ENCODE peak calls at places on chromosomes 4 and X, in four cellular contexts. F, M, C and I are unnamed samples.

GRCh38 chr4:39812500-39812899 is 114.6 kb downstream of the UBE2K start:
- DNase-seq in F (no peak), M (no peak), C (no peak), I (no peak)

GRCh38 chr4:168449740-168450442 is 30.4 kb downstream of the DDX60L start:
- DNase-seq in F (peak; percentile 1), M (no peak), C (no peak), I (no peak)

GRCh38 chrX:106780664-106781377 is 21.7 kb upstream of the TBC1D8B start:
- DNase-seq in F (no peak), M (no peak), C (no peak), I (no peak)

GRCh38 chr4:70818921-70819320 is 20.8 kb downstream of the GRSF1 start:
- DNase-seq in F (no peak), M (no peak), C (no peak), I (no peak)

GRCh38 chrX:153968754-153969124 is 2.9 kb downstream of the HCFC1 start:
- DNase-seq in F (no peak), M (no peak), C (peak; percentile 82), I (no peak)

GRCh38 chr4:128596115-128596514 is 213.4 kb upstream of the JADE1 start:
- DNase-seq in F (no peak), M (peak; percentile 27), C (no peak), I (no peak)

GRCh38 chrX:136812286-136812685 is 31.6 kb upstream of the ARHGEF6 start:
- DNase-seq in F (no peak), M (no peak), C (no peak), I (no peak)

GRCh38 chr4:7144374-7145290 is 47.7 kb upstream of the SORCS2 start:
- DNase-seq in F (no peak), M (no peak), C (no peak), I (no peak)

GRCh38 chrX:151738751-151739150 is 4.2 kb downstream of the CNGA2 start:
- DNase-seq in F (no peak), M (no peak), C (no peak), I (no peak)

GRCh38 chr4:97582890-97583289 is 560.4 kb downstream of the STPG2 start:
- DNase-seq in F (no peak), M (no peak), C (no peak), I (no peak)

GRCh38 chrX:136752796-136753195 is 27.9 kb downstream of the ARHGEF6 start:
- DNase-seq in F (no peak), M (no peak), C (no peak), I (no peak)

GRCh38 chrX:24025741-24026402 is 1.1 kb downstream of the KLHL15 start:
- DNase-seq in F (peak; percentile 29), M (no peak), C (no peak), I (peak; percentile 57)

GRCh38 chr4:105972946-105973621 is 77.8 kb downstream of the NPNT start:
- DNase-seq in F (no peak), M (no peak), C (no peak), I (no peak)

GRCh38 chr4:8840006-8840793 is 31.4 kb downstream of the HMX1 start:
- DNase-seq in F (no peak), M (no peak), C (no peak), I (peak; percentile 37)

GRCh38 chr4:67104145-67104544 is 441.2 kb downstream of the CENPC start:
- DNase-seq in F (no peak), M (no peak), C (no peak), I (no peak)

GRCh38 chrX:46665232-46666162 is 91.9 kb downstream of the CHST7 start:
- DNase-seq in F (no peak), M (no peak), C (no peak), I (no peak)

GRCh38 chrX:136754641-136755040 is 26.1 kb downstream of the ARHGEF6 start:
- DNase-seq in F (peak; percentile 81), M (peak; percentile 17), C (no peak), I (no peak)

GRCh38 chrX:133660356-133660755 is 245.1 kb upstream of the GPC4 start:
- DNase-seq in F (no peak), M (no peak), C (no peak), I (no peak)

GRCh38 chr4:1233641-1234277 is 15.2 kb downstream of the CTBP1 start:
- DNase-seq in F (no peak), M (no peak), C (no peak), I (peak; percentile 53)

GRCh38 chrX:82335772-82336171 is 1133.9 kb downstream of the SH3BGRL start:
- DNase-seq in F (no peak), M (no peak), C (no peak), I (no peak)

GRCh38 chrX:39936886-39937770 is 160.6 kb downstream of the BCOR start:
- DNase-seq in F (no peak), M (no peak), C (no peak), I (no peak)

GRCh38 chr4:3655485-3656429 is 110.4 kb upstream of the ADRA2C start:
- DNase-seq in F (no peak), M (peak; percentile 81), C (peak; percentile 38), I (no peak)

GRCh38 chr4:3037957-3038451 is 36.3 kb downstream of the HTT-AS start:
- DNase-seq in F (no peak), M (no peak), C (no peak), I (peak; percentile 41)

GRCh38 chr4:114921191-114921590 is 192.2 kb downstream of the NDST4 start:
- DNase-seq in F (no peak), M (no peak), C (no peak), I (no peak)

GRCh38 chr4:27357283-27357682 is 496.6 kb downstream of the STIM2 start:
- DNase-seq in F (peak; percentile 12), M (no peak), C (no peak), I (no peak)

GRCh38 chr4:187770345-187770744 is 225.2 kb upstream of the ZFP42 start:
- DNase-seq in F (no peak), M (no peak), C (no peak), I (no peak)

GRCh38 chr4:47061435-47061834 is 30.1 kb downstream of the GABRB1 start:
- DNase-seq in F (peak; percentile 24), M (no peak), C (no peak), I (no peak)